ENCODE peak calls at places on chromosomes 11 and 22, in nine cellular contexts. U, J, D, G, Y, I, S, Q and A are unnamed samples.

GRCh38 chr11:69238562-69239319 is 55.2 kb upstream of the MYEOV start:
- ATAC-seq in U (no peak), J (no peak), D (no peak), G (no peak), Y (no peak), I (no peak), S (peak; percentile 82), Q (peak; percentile 82), A (no peak)

GRCh38 chr11:101127699-101128570 is 1.7 kb downstream of the PGR start:
- ATAC-seq in U (no peak), J (peak; percentile 69), D (peak; percentile 37), G (peak; percentile 81), Y (peak; percentile 68), I (peak; percentile 58), S (no peak), Q (no peak), A (peak; percentile 26)

GRCh38 chr11:128859563-128860441 is 7.3 kb downstream of the KCNJ1 start:
- ATAC-seq in U (peak; percentile 97), J (peak; percentile 94), D (peak; percentile 94), G (peak; percentile 85), Y (peak; percentile 89), I (peak; percentile 67), S (peak; percentile 96), Q (peak; percentile 89), A (no peak)

GRCh38 chr11:122440783-122441701 is 214.5 kb upstream of the UBASH3B start:
- ATAC-seq in U (no peak), J (peak; percentile 59), D (peak; percentile 73), G (peak; percentile 75), Y (peak; percentile 50), I (peak; percentile 87), S (no peak), Q (no peak), A (peak; percentile 27)

GRCh38 chr22:24697141-24697540 is 77.4 kb downstream of the PIWIL3 start:
- ATAC-seq in U (no peak), J (peak; percentile 22), D (no peak), G (peak; percentile 9), Y (peak; percentile 32), I (peak; percentile 17), S (no peak), Q (no peak), A (no peak)

GRCh38 chr22:32307055-32307454 is 50.6 kb upstream of the RFPL3 start:
- ATAC-seq in U (no peak), J (no peak), D (no peak), G (no peak), Y (no peak), I (no peak), S (no peak), Q (no peak), A (no peak)

GRCh38 chr11:72528121-72528520 is 93.8 kb upstream of the CLPB start:
- ATAC-seq in U (no peak), J (no peak), D (no peak), G (no peak), Y (no peak), I (no peak), S (no peak), Q (no peak), A (no peak)

GRCh38 chr22:41048791-41049717 is 43.3 kb upstream of the EP300 start:
- ATAC-seq in U (no peak), J (peak; percentile 93), D (peak; percentile 84), G (peak; percentile 79), Y (peak; percentile 54), I (peak; percentile 94), S (no peak), Q (no peak), A (peak; percentile 89)

GRCh38 chr11:2114430-2115241 is 24.6 kb downstream of the IGF2 start:
- ATAC-seq in U (no peak), J (no peak), D (no peak), G (peak; percentile 11), Y (peak; percentile 26), I (no peak), S (no peak), Q (no peak), A (no peak)

GRCh38 chr11:117827521-117828511 is 3.3 kb upstream of the FXYD2 start:
- ATAC-seq in U (peak; percentile 34), J (peak; percentile 26), D (no peak), G (no peak), Y (no peak), I (no peak), S (peak; percentile 1), Q (no peak), A (no peak)

GRCh38 chr11:13685461-13686108 is 17.1 kb downstream of the FAR1 start:
- ATAC-seq in U (no peak), J (no peak), D (peak; percentile 50), G (no peak), Y (no peak), I (no peak), S (no peak), Q (no peak), A (no peak)

GRCh38 chr11:57249384-57250319 is 12.6 kb upstream of the APLNR start:
- ATAC-seq in U (no peak), J (peak; percentile 89), D (peak; percentile 15), G (peak; percentile 83), Y (peak; percentile 85), I (peak; percentile 83), S (peak; percentile 87), Q (peak; percentile 56), A (peak; percentile 42)

GRCh38 chr22:20011993-20012740 is 4.5 kb downstream of the ARVCF start:
- ATAC-seq in U (no peak), J (no peak), D (no peak), G (no peak), Y (no peak), I (no peak), S (no peak), Q (no peak), A (no peak)

GRCh38 chr22:43176090-43176489 is 10.8 kb downstream of the TTLL12 start:
- ATAC-seq in U (no peak), J (no peak), D (no peak), G (no peak), Y (no peak), I (no peak), S (no peak), Q (no peak), A (no peak)

GRCh38 chr11:116473790-116474346 is 298.9 kb downstream of the BUD13 start:
- ATAC-seq in U (no peak), J (no peak), D (peak; percentile 78), G (no peak), Y (no peak), I (no peak), S (no peak), Q (no peak), A (no peak)

GRCh38 chr22:46139895-46140350 is 10.4 kb upstream of the PPARA start:
- ATAC-seq in U (no peak), J (peak; percentile 87), D (no peak), G (no peak), Y (peak; percentile 17), I (peak; percentile 40), S (no peak), Q (no peak), A (peak; percentile 31)

GRCh38 chr11:102680945-102681344 is 24.6 kb downstream of the MMP27 start:
- ATAC-seq in U (no peak), J (peak; percentile 62), D (no peak), G (peak; percentile 70), Y (no peak), I (peak; percentile 94), S (no peak), Q (no peak), A (peak; percentile 95)

GRCh38 chr11:61134801-61135257 is 26.4 kb downstream of the VPS37C start:
- ATAC-seq in U (no peak), J (no peak), D (no peak), G (no peak), Y (no peak), I (no peak), S (no peak), Q (no peak), A (no peak)

GRCh38 chr22:22397292-22397870 is 111.2 kb downstream of the ZNF280B start:
- ATAC-seq in U (no peak), J (peak; percentile 63), D (peak; percentile 83), G (peak; percentile 74), Y (no peak), I (peak; percentile 96), S (no peak), Q (no peak), A (peak; percentile 86)

GRCh38 chr11:1812274-1812673 is 22.5 kb upstream of the SYT8 start:
- ATAC-seq in U (no peak), J (no peak), D (no peak), G (no peak), Y (no peak), I (no peak), S (no peak), Q (no peak), A (no peak)

GRCh38 chr11:134668076-134668475 is 256.0 kb upstream of the B3GAT1 start:
- ATAC-seq in U (no peak), J (no peak), D (no peak), G (no peak), Y (no peak), I (no peak), S (no peak), Q (no peak), A (no peak)

GRCh38 chr11:120759046-120759445 is 247.5 kb downstream of the GRIK4 start:
- ATAC-seq in U (no peak), J (no peak), D (peak; percentile 34), G (no peak), Y (no peak), I (peak; percentile 57), S (no peak), Q (no peak), A (no peak)

GRCh38 chr22:40592352-40593113 is 44.0 kb downstream of the MRTFA start:
- ATAC-seq in U (no peak), J (no peak), D (no peak), G (no peak), Y (no peak), I (no peak), S (peak; percentile 51), Q (no peak), A (no peak)

GRCh38 chr11:135033545-135033944 is 621.5 kb upstream of the B3GAT1 start:
- ATAC-seq in U (no peak), J (no peak), D (peak; percentile 98), G (no peak), Y (peak; percentile 58), I (no peak), S (no peak), Q (no peak), A (no peak)

GRCh38 chr11:45374632-45375031 is 88.5 kb upstream of the SYT13 start:
- ATAC-seq in U (peak; percentile 70), J (no peak), D (no peak), G (no peak), Y (no peak), I (no peak), S (peak; percentile 19), Q (no peak), A (no peak)

GRCh38 chr11:100830295-100830694 is 143.2 kb downstream of the ARHGAP42 start:
- ATAC-seq in U (no peak), J (peak; percentile 53), D (no peak), G (no peak), Y (no peak), I (peak; percentile 69), S (no peak), Q (no peak), A (no peak)

GRCh38 chr11:122509091-122509490 is 146.4 kb upstream of the UBASH3B start:
- ATAC-seq in U (no peak), J (no peak), D (no peak), G (no peak), Y (no peak), I (no peak), S (no peak), Q (no peak), A (no peak)

GRCh38 chr11:122742350-122742749 is 86.8 kb downstream of the UBASH3B start:
- ATAC-seq in U (no peak), J (peak; percentile 37), D (no peak), G (no peak), Y (no peak), I (peak; percentile 60), S (no peak), Q (no peak), A (no peak)

GRCh38 chr22:50473855-50474671 is 772 bp downstream of the SBF1 start:
- ATAC-seq in U (no peak), J (peak; percentile 52), D (no peak), G (peak; percentile 17), Y (peak; percentile 47), I (no peak), S (peak; percentile 9), Q (no peak), A (peak; percentile 30)

GRCh38 chr11:29271616-29272015 is 745.2 kb downstream of the KCNA4 start:
- ATAC-seq in U (no peak), J (no peak), D (no peak), G (no peak), Y (no peak), I (no peak), S (no peak), Q (no peak), A (no peak)

GRCh38 chr11:119545978-119546915 is 123.3 kb upstream of the THY1 start:
- ATAC-seq in U (no peak), J (no peak), D (no peak), G (no peak), Y (no peak), I (no peak), S (no peak), Q (no peak), A (no peak)